ENCODE peak calls at places on chromosomes 11 and 22, in seven cellular contexts. B is psoas muscle, Y is RWPE1, E is ovary, Q is neural progenitor cell, V is GM23338, T is fibroblast of mammary gland. C is an unnamed sample.
A peak's percentile ranks its signal among the peaks of the same experiment; 100 is the strongest.

GRCh38 chr11:81655351-81655750 is 1078.3 kb downstream of the FAM181B start:
- DNase-seq in B (no peak), E (no peak), T (no peak), Y (no peak), Q (no peak), V (no peak), C (no peak)

GRCh38 chr11:68471360-68472340 is 11.1 kb downstream of the PPP6R3 start:
- DNase-seq in E (no peak), Q (no peak), Y (no peak), B (no peak), V (no peak), T (peak; percentile 55), C (no peak)

GRCh38 chr22:42769574-42770447 is 49.1 kb upstream of the A4GALT start:
- DNase-seq in B (peak; percentile 64), Y (no peak), Q (peak; percentile 1), V (no peak), T (peak; percentile 87), E (peak; percentile 82), C (peak; percentile 45)

GRCh38 chr11:95338430-95338991 is 107.5 kb upstream of the SESN3 start:
- DNase-seq in Q (no peak), T (peak; percentile 70), B (peak; percentile 54), Y (no peak), V (peak; percentile 51), E (peak; percentile 93), C (peak; percentile 34)

GRCh38 chr11:125069008-125069407 is 5.9 kb downstream of the SLC37A2 start:
- DNase-seq in T (no peak), E (no peak), Y (no peak), Q (no peak), V (no peak), B (no peak), C (no peak)

GRCh38 chr11:12091957-12092558 is 18.3 kb upstream of the MICAL2 start:
- DNase-seq in Q (peak; percentile 30), Y (no peak), B (no peak), T (no peak), V (no peak), E (no peak), C (no peak)

GRCh38 chr11:2265396-2265795 is 5.0 kb downstream of the ASCL2 start:
- DNase-seq in B (no peak), V (no peak), Q (no peak), T (no peak), Y (no peak), E (no peak), C (no peak)

GRCh38 chr22:45051946-45052345 is 42.1 kb upstream of the PHF21B start:
- DNase-seq in Q (no peak), E (no peak), B (no peak), V (no peak), Y (no peak), T (no peak), C (no peak)

GRCh38 chr22:37777122-37777687 is 30.5 kb upstream of the GCAT start:
- DNase-seq in T (peak; percentile 93), E (peak; percentile 56), Y (peak; percentile 77), Q (no peak), V (peak; percentile 35), B (peak; percentile 43), C (peak; percentile 72)

GRCh38 chr22:49349181-49349835 is 478.4 kb downstream of the BRD1 start:
- DNase-seq in V (no peak), Q (no peak), B (no peak), E (no peak), Y (no peak), T (no peak), C (no peak)

GRCh38 chr11:86610559-86611341 is 61.7 kb downstream of the ME3 start:
- DNase-seq in V (no peak), B (no peak), E (no peak), T (no peak), Y (no peak), Q (peak; percentile 56), C (no peak)

GRCh38 chr22:33921576-33922181 is 1.4 kb upstream of the LARGE1 start:
- DNase-seq in E (peak; percentile 76), B (peak; percentile 63), Y (no peak), T (peak; percentile 47), V (peak; percentile 93), Q (peak; percentile 94), C (peak; percentile 69)

GRCh38 chr22:46815896-46816721 is 53.7 kb downstream of the TBC1D22A start:
- DNase-seq in E (no peak), T (peak; percentile 68), B (no peak), Q (no peak), Y (no peak), V (peak; percentile 31), C (peak; percentile 55)

GRCh38 chr22:40478456-40479125 is 108.2 kb downstream of the SGSM3 start:
- DNase-seq in T (no peak), Y (no peak), Q (no peak), V (no peak), E (no peak), B (no peak), C (no peak)

GRCh38 chr22:39268645-39269044 is 23.9 kb upstream of the PDGFB start:
- DNase-seq in E (no peak), Q (no peak), V (no peak), Y (no peak), B (no peak), T (no peak), C (no peak)

GRCh38 chr11:82733444-82734119 is at the start of gene FAM181B:
- DNase-seq in E (peak; percentile 49), T (peak; percentile 17), B (peak; percentile 51), Y (peak; percentile 24), Q (peak; percentile 93), V (peak; percentile 93), C (peak; percentile 55)

DNA sequence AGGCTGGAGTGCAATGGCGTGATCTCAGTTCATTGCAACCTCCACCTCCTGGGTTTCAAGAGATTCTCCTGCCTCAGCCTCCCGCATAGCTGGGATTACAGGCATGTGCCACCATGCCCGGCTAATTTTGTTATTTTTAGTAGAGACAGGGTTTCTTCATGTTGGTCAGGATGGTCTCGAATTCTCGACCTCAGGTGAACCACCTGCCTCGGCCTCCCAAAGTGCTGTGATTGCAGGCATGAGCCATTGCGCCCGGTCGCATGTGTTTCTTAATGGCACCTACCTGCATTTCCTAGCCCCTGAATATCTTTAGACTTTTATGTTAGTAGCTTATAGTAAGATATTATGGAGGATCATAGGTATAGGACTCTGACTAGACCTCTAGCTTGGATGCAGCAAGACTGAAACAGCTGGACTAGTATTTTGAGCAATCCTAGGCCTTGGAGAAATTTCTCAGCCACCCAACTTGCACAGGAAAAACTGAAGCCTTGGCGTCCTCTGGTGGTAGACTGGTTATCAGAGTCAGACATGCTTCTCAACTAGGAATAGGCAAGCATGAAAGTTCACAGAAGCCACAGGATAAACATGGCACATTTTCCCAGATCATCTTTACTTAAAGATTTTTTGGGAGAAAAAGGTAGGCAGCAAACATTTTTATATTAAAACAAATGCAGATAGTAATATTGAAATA is 22.7 kb upstream of the C1QTNF4 start:
- DNase-seq in V (peak; percentile 77), Q (peak; percentile 60), B (no peak), T (peak; percentile 85), E (peak; percentile 67), Y (peak; percentile 30), C (no peak)
- TF ChIP-seq CTCF in V (peak; percentile 84), Q (peak; percentile 79), B (peak; percentile 34), T (peak; percentile 99), E (peak; percentile 61), Y (peak; percentile 69), C (no peak)

GRCh38 chr22:20116951-20117645 is at the start of gene TRMT2A:
- DNase-seq in B (peak; percentile 99), Y (peak; percentile 89), Q (peak; percentile 99), V (peak; percentile 99), E (peak; percentile 96), T (peak; percentile 97), C (peak; percentile 99)
- TF ChIP-seq CTCF in B (no peak), Y (peak; percentile 18), Q (peak; percentile 45), V (no peak), E (no peak), T (no peak), C (no peak)

GRCh38 chr11:102368472-102368871 is 21.5 kb downstream of the BIRC2 start:
- DNase-seq in E (no peak), T (no peak), B (no peak), V (no peak), Q (no peak), Y (no peak), C (no peak)

GRCh38 chr11:102364991-102365390 is 18.0 kb downstream of the BIRC2 start:
- DNase-seq in E (no peak), B (no peak), Q (no peak), Y (no peak), T (no peak), V (no peak), C (no peak)

DNA sequence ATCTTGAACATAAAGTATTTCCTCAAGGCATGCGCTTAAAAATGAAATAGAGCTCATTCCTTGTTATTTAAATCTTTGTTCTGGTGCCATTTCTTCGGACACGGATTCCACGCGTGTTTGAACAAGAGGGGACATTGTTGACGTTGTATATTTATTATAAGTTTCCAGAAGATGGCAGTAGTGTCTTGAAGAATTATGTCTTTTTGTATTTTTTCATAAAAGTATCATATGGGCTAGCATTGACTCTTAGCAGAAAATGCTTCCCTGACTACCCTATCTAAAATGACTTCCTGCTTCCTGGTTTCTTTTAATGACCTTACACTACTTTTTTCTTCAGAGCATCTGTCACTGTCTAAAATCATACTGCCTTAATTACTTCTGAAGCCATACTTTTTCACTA is 20.4 kb downstream of the BIRC2 start:
- DNase-seq in Y (no peak), Q (no peak), V (no peak), T (peak; percentile 17), E (no peak), B (no peak), C (no peak)
- TF ChIP-seq CTCF in Y (no peak), Q (peak; percentile 6), V (no peak), T (peak; percentile 3), E (no peak), B (peak; percentile 8), C (no peak)

GRCh38 chr22:27436591-27436990 is 365.0 kb downstream of the MN1 start:
- DNase-seq in E (no peak), V (no peak), Y (no peak), B (no peak), T (no peak), Q (no peak), C (no peak)
- TF ChIP-seq CTCF in E (no peak), V (no peak), Y (no peak), B (no peak), T (no peak), Q (no peak), C (no peak)

DNA sequence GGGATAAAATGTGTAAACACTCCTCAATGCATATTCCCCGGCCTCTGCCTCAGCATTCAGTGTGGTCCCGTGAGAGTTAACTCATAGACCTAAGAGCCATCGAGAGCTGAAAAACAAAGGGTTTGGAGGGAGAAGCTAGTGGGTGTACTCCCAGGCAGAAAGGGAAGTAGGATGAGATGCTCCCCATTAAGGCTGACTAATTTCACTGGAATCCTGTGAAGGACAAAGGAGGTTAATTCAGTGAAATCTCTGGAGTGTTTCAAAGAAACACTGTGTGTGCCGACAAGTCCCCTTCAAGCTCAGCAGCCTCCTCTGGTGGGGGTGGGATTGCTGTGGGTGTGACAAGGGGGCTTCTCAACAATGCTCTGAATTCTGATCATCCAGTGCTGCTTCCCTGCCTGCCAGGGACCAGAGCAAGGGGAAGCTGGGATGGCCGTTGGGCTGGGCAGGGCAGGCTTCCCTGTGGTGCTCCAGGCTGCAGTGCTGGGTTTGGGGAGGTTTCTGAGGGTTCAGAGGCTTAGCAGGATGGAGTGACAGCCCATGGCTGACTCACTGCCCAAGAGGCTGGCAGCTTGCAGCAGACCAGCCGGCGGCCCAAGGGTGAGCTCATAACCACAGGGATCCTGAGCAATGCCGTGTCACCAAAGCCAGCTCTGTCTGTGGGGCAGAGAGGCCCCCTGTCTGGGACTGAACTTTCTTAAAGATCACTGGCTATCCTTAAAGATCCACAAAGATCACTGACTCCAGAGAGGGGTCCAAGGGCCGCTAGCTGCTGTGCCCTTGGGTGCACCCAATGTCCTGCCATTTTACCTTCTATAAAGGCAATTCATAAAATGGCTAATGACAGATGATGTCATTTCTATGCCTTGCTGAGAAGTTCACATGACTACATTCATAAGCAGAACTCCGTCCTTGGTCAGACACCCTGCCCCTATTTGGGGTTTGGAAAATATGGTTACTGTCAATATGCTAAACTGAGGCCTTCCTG is 61.3 kb upstream of the BMAL1 start:
- DNase-seq in V (peak; percentile 35), T (peak; percentile 98), Y (peak; percentile 92), B (peak; percentile 37), Q (peak; percentile 61), E (no peak), C (no peak)
- TF ChIP-seq CTCF in V (no peak), T (no peak), Y (no peak), B (no peak), Q (no peak), E (no peak), C (no peak)